ENCODE peak calls at places on chromosomes 2 and 18, in seven cellular contexts. One of them, this sample, is unnamed.

GRCh38 chr2:110716959-110717645 is 15.3 kb upstream of the ACOXL start:
- DNase-seq in RPMI7951: peak; percentile 20
- DNase-seq in activated B cell treated with CpG ODN at 0.5 μM for 24 hours: no peak
- DNase-seq in foreskin fibroblast: peak; percentile 53
- DNase-seq in activated CD4-positive, alpha-beta T cell treated with anti-CD3 and anti-CD28 coated beads for 4 hours: no peak
- DNase-seq in hippocampal formation: no peak
- DNase-seq in NCI-H226: peak; percentile 10
- DNase-seq in this sample: no peak

GRCh38 chr18:63619661-63620060 is 24.4 kb downstream of the SERPINB4 start:
- DNase-seq in RPMI7951: no peak
- DNase-seq in activated CD4-positive, alpha-beta T cell treated with anti-CD3 and anti-CD28 coated beads for 4 hours: no peak
- DNase-seq in foreskin fibroblast: no peak
- DNase-seq in activated B cell treated with CpG ODN at 0.5 μM for 24 hours: no peak
- DNase-seq in NCI-H226: no peak
- DNase-seq in hippocampal formation: no peak
- DNase-seq in this sample: no peak

GRCh38 chr2:155223781-155224406 is 525.4 kb downstream of the KCNJ3 start:
- DNase-seq in hippocampal formation: no peak
- DNase-seq in RPMI7951: peak; percentile 2
- DNase-seq in foreskin fibroblast: peak; percentile 15
- DNase-seq in activated CD4-positive, alpha-beta T cell treated with anti-CD3 and anti-CD28 coated beads for 4 hours: no peak
- DNase-seq in activated B cell treated with CpG ODN at 0.5 μM for 24 hours: no peak
- DNase-seq in NCI-H226: no peak
- DNase-seq in this sample: no peak

GRCh38 chr2:26607698-26608097 is 33.5 kb downstream of the CIB4 start:
- DNase-seq in foreskin fibroblast: no peak
- DNase-seq in hippocampal formation: no peak
- DNase-seq in activated CD4-positive, alpha-beta T cell treated with anti-CD3 and anti-CD28 coated beads for 4 hours: no peak
- DNase-seq in activated B cell treated with CpG ODN at 0.5 μM for 24 hours: no peak
- DNase-seq in NCI-H226: no peak
- DNase-seq in RPMI7951: no peak
- DNase-seq in this sample: peak; percentile 60

GRCh38 chr2:225173909-225174308 is 131.6 kb upstream of the DOCK10 start:
- DNase-seq in NCI-H226: no peak
- DNase-seq in activated B cell treated with CpG ODN at 0.5 μM for 24 hours: no peak
- DNase-seq in foreskin fibroblast: peak; percentile 38
- DNase-seq in activated CD4-positive, alpha-beta T cell treated with anti-CD3 and anti-CD28 coated beads for 4 hours: no peak
- DNase-seq in RPMI7951: no peak
- DNase-seq in hippocampal formation: no peak
- DNase-seq in this sample: no peak

GRCh38 chr18:29145993-29146539 is 969.1 kb upstream of the CDH2 start:
- DNase-seq in foreskin fibroblast: no peak
- DNase-seq in hippocampal formation: no peak
- DNase-seq in NCI-H226: no peak
- DNase-seq in activated B cell treated with CpG ODN at 0.5 μM for 24 hours: no peak
- DNase-seq in RPMI7951: no peak
- DNase-seq in activated CD4-positive, alpha-beta T cell treated with anti-CD3 and anti-CD28 coated beads for 4 hours: no peak
- DNase-seq in this sample: no peak

GRCh38 chr2:188138313-188138712 is 153.4 kb upstream of the GULP1 start:
- DNase-seq in foreskin fibroblast: no peak
- DNase-seq in NCI-H226: no peak
- DNase-seq in hippocampal formation: no peak
- DNase-seq in RPMI7951: no peak
- DNase-seq in activated CD4-positive, alpha-beta T cell treated with anti-CD3 and anti-CD28 coated beads for 4 hours: no peak
- DNase-seq in activated B cell treated with CpG ODN at 0.5 μM for 24 hours: no peak
- DNase-seq in this sample: no peak

GRCh38 chr2:163593941-163594340 is 141.9 kb downstream of the FIGN start:
- DNase-seq in RPMI7951: no peak
- DNase-seq in foreskin fibroblast: no peak
- DNase-seq in activated B cell treated with CpG ODN at 0.5 μM for 24 hours: no peak
- DNase-seq in activated CD4-positive, alpha-beta T cell treated with anti-CD3 and anti-CD28 coated beads for 4 hours: no peak
- DNase-seq in NCI-H226: no peak
- DNase-seq in hippocampal formation: no peak
- DNase-seq in this sample: no peak

GRCh38 chr2:35298493-35298892 is 1057.1 kb upstream of the CRIM1 start:
- DNase-seq in foreskin fibroblast: no peak
- DNase-seq in activated CD4-positive, alpha-beta T cell treated with anti-CD3 and anti-CD28 coated beads for 4 hours: no peak
- DNase-seq in hippocampal formation: no peak
- DNase-seq in activated B cell treated with CpG ODN at 0.5 μM for 24 hours: no peak
- DNase-seq in NCI-H226: peak; percentile 58
- DNase-seq in RPMI7951: peak; percentile 26
- DNase-seq in this sample: no peak

GRCh38 chr2:61889212-61889956 is 928 bp upstream of the CCT4 start:
- DNase-seq in RPMI7951: no peak
- DNase-seq in hippocampal formation: no peak
- DNase-seq in NCI-H226: no peak
- DNase-seq in activated CD4-positive, alpha-beta T cell treated with anti-CD3 and anti-CD28 coated beads for 4 hours: peak; percentile 5
- DNase-seq in foreskin fibroblast: no peak
- DNase-seq in activated B cell treated with CpG ODN at 0.5 μM for 24 hours: no peak
- DNase-seq in this sample: peak; percentile 35

GRCh38 chr2:147487286-147487979 is 357.4 kb upstream of the ACVR2A start:
- DNase-seq in RPMI7951: no peak
- DNase-seq in hippocampal formation: no peak
- DNase-seq in foreskin fibroblast: no peak
- DNase-seq in activated B cell treated with CpG ODN at 0.5 μM for 24 hours: no peak
- DNase-seq in activated CD4-positive, alpha-beta T cell treated with anti-CD3 and anti-CD28 coated beads for 4 hours: no peak
- DNase-seq in NCI-H226: no peak
- DNase-seq in this sample: no peak

GRCh38 chr2:80053522-80054338 is 250.8 kb downstream of the LRRTM1 start:
- DNase-seq in hippocampal formation: no peak
- DNase-seq in activated B cell treated with CpG ODN at 0.5 μM for 24 hours: no peak
- DNase-seq in activated CD4-positive, alpha-beta T cell treated with anti-CD3 and anti-CD28 coated beads for 4 hours: no peak
- DNase-seq in RPMI7951: no peak
- DNase-seq in NCI-H226: no peak
- DNase-seq in foreskin fibroblast: no peak
- DNase-seq in this sample: no peak

GRCh38 chr2:98476192-98476868 is 31.7 kb downstream of the INPP4A start:
- DNase-seq in activated CD4-positive, alpha-beta T cell treated with anti-CD3 and anti-CD28 coated beads for 4 hours: no peak
- DNase-seq in foreskin fibroblast: no peak
- DNase-seq in RPMI7951: no peak
- DNase-seq in activated B cell treated with CpG ODN at 0.5 μM for 24 hours: no peak
- DNase-seq in NCI-H226: no peak
- DNase-seq in hippocampal formation: no peak
- DNase-seq in this sample: no peak

GRCh38 chr2:233456111-233456510 is 101.8 kb downstream of the DGKD start:
- DNase-seq in foreskin fibroblast: no peak
- DNase-seq in activated B cell treated with CpG ODN at 0.5 μM for 24 hours: no peak
- DNase-seq in activated CD4-positive, alpha-beta T cell treated with anti-CD3 and anti-CD28 coated beads for 4 hours: no peak
- DNase-seq in RPMI7951: no peak
- DNase-seq in NCI-H226: no peak
- DNase-seq in hippocampal formation: no peak
- DNase-seq in this sample: peak; percentile 18

GRCh38 chr18:2348003-2348402 is 223.3 kb downstream of the METTL4 start:
- DNase-seq in NCI-H226: no peak
- DNase-seq in foreskin fibroblast: no peak
- DNase-seq in hippocampal formation: no peak
- DNase-seq in activated B cell treated with CpG ODN at 0.5 μM for 24 hours: no peak
- DNase-seq in RPMI7951: no peak
- DNase-seq in activated CD4-positive, alpha-beta T cell treated with anti-CD3 and anti-CD28 coated beads for 4 hours: no peak
- DNase-seq in this sample: no peak

GRCh38 chr2:20561703-20562454 is 89.0 kb downstream of the HS1BP3 start:
- DNase-seq in NCI-H226: peak; percentile 64
- DNase-seq in activated B cell treated with CpG ODN at 0.5 μM for 24 hours: no peak
- DNase-seq in hippocampal formation: no peak
- DNase-seq in activated CD4-positive, alpha-beta T cell treated with anti-CD3 and anti-CD28 coated beads for 4 hours: no peak
- DNase-seq in RPMI7951: peak; percentile 74
- DNase-seq in foreskin fibroblast: peak; percentile 89
- DNase-seq in this sample: no peak

GRCh38 chr2:236180501-236180816 is 12.3 kb upstream of the GBX2 start:
- DNase-seq in RPMI7951: no peak
- DNase-seq in activated CD4-positive, alpha-beta T cell treated with anti-CD3 and anti-CD28 coated beads for 4 hours: no peak
- DNase-seq in foreskin fibroblast: no peak
- DNase-seq in activated B cell treated with CpG ODN at 0.5 μM for 24 hours: no peak
- DNase-seq in hippocampal formation: no peak
- DNase-seq in NCI-H226: no peak
- DNase-seq in this sample: no peak

GRCh38 chr2:8547284-8548064 is 134.4 kb upstream of the ID2 start:
- DNase-seq in hippocampal formation: no peak
- DNase-seq in NCI-H226: no peak
- DNase-seq in activated CD4-positive, alpha-beta T cell treated with anti-CD3 and anti-CD28 coated beads for 4 hours: no peak
- DNase-seq in foreskin fibroblast: no peak
- DNase-seq in activated B cell treated with CpG ODN at 0.5 μM for 24 hours: no peak
- DNase-seq in RPMI7951: no peak
- DNase-seq in this sample: no peak

GRCh38 chr2:15577071-15577706 is 14.5 kb upstream of the DDX1 start:
- DNase-seq in NCI-H226: peak; percentile 68
- DNase-seq in hippocampal formation: peak; percentile 78
- DNase-seq in activated B cell treated with CpG ODN at 0.5 μM for 24 hours: peak; percentile 54
- DNase-seq in foreskin fibroblast: peak; percentile 90
- DNase-seq in activated CD4-positive, alpha-beta T cell treated with anti-CD3 and anti-CD28 coated beads for 4 hours: peak; percentile 93
- DNase-seq in RPMI7951: peak; percentile 75
- DNase-seq in this sample: peak; percentile 84

GRCh38 chr2:55779459-55780421 is 86.1 kb upstream of the PNPT1 start:
- DNase-seq in foreskin fibroblast: peak; percentile 55
- DNase-seq in RPMI7951: peak; percentile 83
- DNase-seq in activated CD4-positive, alpha-beta T cell treated with anti-CD3 and anti-CD28 coated beads for 4 hours: no peak
- DNase-seq in NCI-H226: peak; percentile 94
- DNase-seq in activated B cell treated with CpG ODN at 0.5 μM for 24 hours: no peak
- DNase-seq in hippocampal formation: no peak
- DNase-seq in this sample: no peak

GRCh38 chr2:152200562-152201465 is 25.3 kb upstream of the STAM2 start:
- DNase-seq in NCI-H226: peak; percentile 100
- DNase-seq in activated B cell treated with CpG ODN at 0.5 μM for 24 hours: no peak
- DNase-seq in foreskin fibroblast: peak; percentile 99
- DNase-seq in RPMI7951: peak; percentile 100
- DNase-seq in activated CD4-positive, alpha-beta T cell treated with anti-CD3 and anti-CD28 coated beads for 4 hours: no peak
- DNase-seq in hippocampal formation: no peak
- DNase-seq in this sample: peak; percentile 86

GRCh38 chr18:67551146-67551545 is 34.6 kb upstream of the DSEL start:
- DNase-seq in hippocampal formation: no peak
- DNase-seq in foreskin fibroblast: peak; percentile 3
- DNase-seq in activated B cell treated with CpG ODN at 0.5 μM for 24 hours: no peak
- DNase-seq in NCI-H226: no peak
- DNase-seq in activated CD4-positive, alpha-beta T cell treated with anti-CD3 and anti-CD28 coated beads for 4 hours: no peak
- DNase-seq in RPMI7951: no peak
- DNase-seq in this sample: no peak

GRCh38 chr2:21757805-21758204 is 634.0 kb downstream of the TDRD15 start:
- DNase-seq in NCI-H226: no peak
- DNase-seq in activated CD4-positive, alpha-beta T cell treated with anti-CD3 and anti-CD28 coated beads for 4 hours: no peak
- DNase-seq in hippocampal formation: no peak
- DNase-seq in foreskin fibroblast: no peak
- DNase-seq in RPMI7951: no peak
- DNase-seq in activated B cell treated with CpG ODN at 0.5 μM for 24 hours: no peak
- DNase-seq in this sample: no peak

GRCh38 chr2:240895656-240896388 is at the start of gene MAB21L4:
- DNase-seq in RPMI7951: peak; percentile 28
- DNase-seq in activated B cell treated with CpG ODN at 0.5 μM for 24 hours: no peak
- DNase-seq in activated CD4-positive, alpha-beta T cell treated with anti-CD3 and anti-CD28 coated beads for 4 hours: no peak
- DNase-seq in foreskin fibroblast: no peak
- DNase-seq in NCI-H226: no peak
- DNase-seq in hippocampal formation: no peak
- DNase-seq in this sample: peak; percentile 66

GRCh38 chr2:232434563-232435374 is 21.2 kb upstream of the ALPI start:
- DNase-seq in RPMI7951: no peak
- DNase-seq in hippocampal formation: no peak
- DNase-seq in NCI-H226: no peak
- DNase-seq in activated B cell treated with CpG ODN at 0.5 μM for 24 hours: no peak
- DNase-seq in activated CD4-positive, alpha-beta T cell treated with anti-CD3 and anti-CD28 coated beads for 4 hours: no peak
- DNase-seq in foreskin fibroblast: no peak
- DNase-seq in this sample: peak; percentile 49

GRCh38 chr2:240705204-240705781 is 13.6 kb downstream of the AQP12A start:
- DNase-seq in RPMI7951: no peak
- DNase-seq in activated B cell treated with CpG ODN at 0.5 μM for 24 hours: no peak
- DNase-seq in foreskin fibroblast: no peak
- DNase-seq in activated CD4-positive, alpha-beta T cell treated with anti-CD3 and anti-CD28 coated beads for 4 hours: no peak
- DNase-seq in NCI-H226: no peak
- DNase-seq in hippocampal formation: no peak
- DNase-seq in this sample: peak; percentile 32

GRCh38 chr2:29309090-29310054 is 194.2 kb downstream of the CLIP4 start:
- DNase-seq in activated CD4-positive, alpha-beta T cell treated with anti-CD3 and anti-CD28 coated beads for 4 hours: peak; percentile 52
- DNase-seq in hippocampal formation: peak; percentile 17
- DNase-seq in foreskin fibroblast: peak; percentile 78
- DNase-seq in RPMI7951: peak; percentile 68
- DNase-seq in activated B cell treated with CpG ODN at 0.5 μM for 24 hours: no peak
- DNase-seq in NCI-H226: peak; percentile 32
- DNase-seq in this sample: no peak

GRCh38 chr2:239945751-239946569 is 79.2 kb downstream of the NDUFA10 start:
- DNase-seq in hippocampal formation: no peak
- DNase-seq in activated CD4-positive, alpha-beta T cell treated with anti-CD3 and anti-CD28 coated beads for 4 hours: no peak
- DNase-seq in activated B cell treated with CpG ODN at 0.5 μM for 24 hours: no peak
- DNase-seq in NCI-H226: no peak
- DNase-seq in foreskin fibroblast: no peak
- DNase-seq in RPMI7951: no peak
- DNase-seq in this sample: peak; percentile 64

GRCh38 chr2:224668123-224668909 is 47.8 kb downstream of the CCDC195 start:
- DNase-seq in RPMI7951: no peak
- DNase-seq in hippocampal formation: no peak
- DNase-seq in activated B cell treated with CpG ODN at 0.5 μM for 24 hours: no peak
- DNase-seq in activated CD4-positive, alpha-beta T cell treated with anti-CD3 and anti-CD28 coated beads for 4 hours: no peak
- DNase-seq in foreskin fibroblast: no peak
- DNase-seq in NCI-H226: no peak
- DNase-seq in this sample: no peak

GRCh38 chr2:225097035-225097434 is 54.8 kb upstream of the DOCK10 start:
- DNase-seq in activated CD4-positive, alpha-beta T cell treated with anti-CD3 and anti-CD28 coated beads for 4 hours: no peak
- DNase-seq in RPMI7951: no peak
- DNase-seq in NCI-H226: no peak
- DNase-seq in activated B cell treated with CpG ODN at 0.5 μM for 24 hours: no peak
- DNase-seq in foreskin fibroblast: peak; percentile 83
- DNase-seq in hippocampal formation: no peak
- DNase-seq in this sample: no peak

GRCh38 chr2:216343221-216343985 is 28.9 kb downstream of the MARCHF4 start:
- DNase-seq in NCI-H226: no peak
- DNase-seq in activated CD4-positive, alpha-beta T cell treated with anti-CD3 and anti-CD28 coated beads for 4 hours: no peak
- DNase-seq in hippocampal formation: no peak
- DNase-seq in RPMI7951: no peak
- DNase-seq in foreskin fibroblast: peak; percentile 34
- DNase-seq in activated B cell treated with CpG ODN at 0.5 μM for 24 hours: no peak
- DNase-seq in this sample: no peak

GRCh38 chr18:54958711-54959625 is at the start of gene CCDC68:
- DNase-seq in activated CD4-positive, alpha-beta T cell treated with anti-CD3 and anti-CD28 coated beads for 4 hours: no peak
- DNase-seq in hippocampal formation: no peak
- DNase-seq in foreskin fibroblast: peak; percentile 54
- DNase-seq in NCI-H226: no peak
- DNase-seq in RPMI7951: no peak
- DNase-seq in activated B cell treated with CpG ODN at 0.5 μM for 24 hours: no peak
- DNase-seq in this sample: peak; percentile 63

GRCh38 chr2:74138952-74139323 is 8.8 kb downstream of the BOLA3 start:
- DNase-seq in RPMI7951: no peak
- DNase-seq in activated CD4-positive, alpha-beta T cell treated with anti-CD3 and anti-CD28 coated beads for 4 hours: no peak
- DNase-seq in foreskin fibroblast: no peak
- DNase-seq in hippocampal formation: no peak
- DNase-seq in activated B cell treated with CpG ODN at 0.5 μM for 24 hours: no peak
- DNase-seq in NCI-H226: no peak
- DNase-seq in this sample: no peak

GRCh38 chr2:219205981-219206441 is 571 bp upstream of the ZFAND2B start:
- DNase-seq in activated CD4-positive, alpha-beta T cell treated with anti-CD3 and anti-CD28 coated beads for 4 hours: no peak
- DNase-seq in foreskin fibroblast: no peak
- DNase-seq in RPMI7951: no peak
- DNase-seq in activated B cell treated with CpG ODN at 0.5 μM for 24 hours: no peak
- DNase-seq in NCI-H226: no peak
- DNase-seq in hippocampal formation: no peak
- DNase-seq in this sample: no peak

GRCh38 chr18:79964330-79965118 is at the start of gene HSBP1L1:
- DNase-seq in RPMI7951: no peak
- DNase-seq in activated B cell treated with CpG ODN at 0.5 μM for 24 hours: peak; percentile 56
- DNase-seq in NCI-H226: peak; percentile 35
- DNase-seq in foreskin fibroblast: peak; percentile 84
- DNase-seq in hippocampal formation: peak; percentile 23
- DNase-seq in activated CD4-positive, alpha-beta T cell treated with anti-CD3 and anti-CD28 coated beads for 4 hours: peak; percentile 50
- DNase-seq in this sample: peak; percentile 79

GRCh38 chr2:20836521-20836920 is 13.6 kb upstream of the LDAH start:
- DNase-seq in activated B cell treated with CpG ODN at 0.5 μM for 24 hours: no peak
- DNase-seq in NCI-H226: no peak
- DNase-seq in foreskin fibroblast: no peak
- DNase-seq in activated CD4-positive, alpha-beta T cell treated with anti-CD3 and anti-CD28 coated beads for 4 hours: no peak
- DNase-seq in RPMI7951: no peak
- DNase-seq in hippocampal formation: no peak
- DNase-seq in this sample: no peak

GRCh38 chr2:241069821-241070281 is 32.2 kb downstream of the MTERF4 start:
- DNase-seq in activated B cell treated with CpG ODN at 0.5 μM for 24 hours: no peak
- DNase-seq in RPMI7951: no peak
- DNase-seq in hippocampal formation: no peak
- DNase-seq in foreskin fibroblast: no peak
- DNase-seq in activated CD4-positive, alpha-beta T cell treated with anti-CD3 and anti-CD28 coated beads for 4 hours: no peak
- DNase-seq in NCI-H226: no peak
- DNase-seq in this sample: no peak

GRCh38 chr18:35024965-35025364 is 16.2 kb upstream of the MAPRE2 start:
- DNase-seq in foreskin fibroblast: peak; percentile 94
- DNase-seq in NCI-H226: no peak
- DNase-seq in activated B cell treated with CpG ODN at 0.5 μM for 24 hours: no peak
- DNase-seq in activated CD4-positive, alpha-beta T cell treated with anti-CD3 and anti-CD28 coated beads for 4 hours: no peak
- DNase-seq in hippocampal formation: no peak
- DNase-seq in RPMI7951: peak; percentile 56
- DNase-seq in this sample: peak; percentile 73

This sample was measured in left lung.